ENCODE peak calls at places on chromosomes 1 and 21, in eight cellular contexts. W is glutamatergic neuron, F is endothelial cell, H is ascending aorta, R is testis, K is SK-N-SH, U is H9, T is ovary. O is an unnamed sample.

GRCh38 chr1:155932487-155932886 is 1.7 kb downstream of the KHDC4 start:
- DNase-seq in W (no peak), F (no peak), H (no peak), R (no peak), K (no peak), U (no peak), T (no peak), O (no peak)

GRCh38 chr1:68384321-68384813 is 65.4 kb downstream of the RPE65 start:
- DNase-seq in W (no peak), F (no peak), H (peak), R (no peak), K (no peak), U (no peak), T (no peak), O (no peak)

GRCh38 chr1:203548917-203549708 is 55.2 kb downstream of the OPTC start:
- DNase-seq in W (no peak), F (no peak), H (no peak), R (no peak), K (no peak), U (peak), T (no peak), O (no peak)

GRCh38 chr1:160081261-160081936 is at the start of gene KCNJ9:
- DNase-seq in W (peak), F (no peak), H (no peak), R (no peak), K (peak), U (no peak), T (no peak), O (no peak)

GRCh38 chr1:20507248-20507563 is 745 bp downstream of the MUL1 start:
- DNase-seq in W (no peak), F (no peak), H (no peak), R (no peak), K (no peak), U (no peak), T (no peak), O (no peak)

GRCh38 chr21:31733521-31734149 is 1.7 kb upstream of the SCAF4 start:
- DNase-seq in W (no peak), F (no peak), H (no peak), R (no peak), K (peak), U (no peak), T (no peak), O (no peak)

GRCh38 chr1:233994112-233994511 is 89.6 kb downstream of the SLC35F3 start:
- DNase-seq in W (no peak), F (no peak), H (no peak), R (no peak), K (no peak), U (no peak), T (no peak), O (no peak)

GRCh38 chr21:33821580-33822322 is 93.9 kb downstream of the ATP5PO start:
- DNase-seq in W (no peak), F (no peak), H (no peak), R (no peak), K (no peak), U (no peak), T (no peak), O (no peak)

GRCh38 chr1:51910182-51910581 is 31.7 kb upstream of the NRDC start:
- DNase-seq in W (no peak), F (no peak), H (no peak), R (no peak), K (no peak), U (no peak), T (no peak), O (no peak)

GRCh38 chr1:219459321-219460105 is 153.4 kb downstream of the ZC3H11B start:
- DNase-seq in W (no peak), F (no peak), H (no peak), R (no peak), K (peak), U (no peak), T (no peak), O (no peak)

GRCh38 chr1:229716064-229716463 is 90.0 kb downstream of the URB2 start:
- DNase-seq in W (no peak), F (no peak), H (no peak), R (no peak), K (no peak), U (peak), T (no peak), O (no peak)

GRCh38 chr1:7388488-7389185 is 382.5 kb upstream of the VAMP3 start:
- DNase-seq in W (no peak), F (no peak), H (peak), R (peak), K (peak), U (peak), T (peak), O (peak)

GRCh38 chr1:26353210-26353859 is 595 bp downstream of the CRYBG2 start:
- DNase-seq in W (no peak), F (no peak), H (no peak), R (no peak), K (no peak), U (no peak), T (no peak), O (no peak)

GRCh38 chr1:234763910-234764309 is 153.9 kb upstream of the IRF2BP2 start:
- DNase-seq in W (no peak), F (no peak), H (no peak), R (no peak), K (no peak), U (no peak), T (no peak), O (no peak)

GRCh38 chr21:42737969-42738590 is 84.7 kb downstream of the PDE9A start:
- DNase-seq in W (no peak), F (no peak), H (peak), R (peak), K (no peak), U (no peak), T (peak), O (no peak)

GRCh38 chr21:31493350-31493880 is 149.4 kb upstream of the TIAM1 start:
- DNase-seq in W (peak), F (no peak), H (no peak), R (no peak), K (no peak), U (no peak), T (no peak), O (no peak)

GRCh38 chr1:76170522-76170921 is 96.0 kb downstream of the ST6GALNAC3 start:
- DNase-seq in W (no peak), F (no peak), H (no peak), R (no peak), K (no peak), U (no peak), T (no peak), O (no peak)

GRCh38 chr1:36349839-36350238 is 26.4 kb upstream of the EVA1B start:
- DNase-seq in W (no peak), F (no peak), H (no peak), R (peak), K (no peak), U (no peak), T (no peak), O (no peak)

GRCh38 chr1:158945061-158945460 is 13.7 kb downstream of the PYHIN1 start:
- DNase-seq in W (no peak), F (no peak), H (no peak), R (no peak), K (no peak), U (no peak), T (no peak), O (no peak)
- TF ChIP-seq CTCF in W (no peak), F (no peak), H (no peak), R (no peak), K (no peak), U (peak), T (no peak), O (no peak)

DNA sequence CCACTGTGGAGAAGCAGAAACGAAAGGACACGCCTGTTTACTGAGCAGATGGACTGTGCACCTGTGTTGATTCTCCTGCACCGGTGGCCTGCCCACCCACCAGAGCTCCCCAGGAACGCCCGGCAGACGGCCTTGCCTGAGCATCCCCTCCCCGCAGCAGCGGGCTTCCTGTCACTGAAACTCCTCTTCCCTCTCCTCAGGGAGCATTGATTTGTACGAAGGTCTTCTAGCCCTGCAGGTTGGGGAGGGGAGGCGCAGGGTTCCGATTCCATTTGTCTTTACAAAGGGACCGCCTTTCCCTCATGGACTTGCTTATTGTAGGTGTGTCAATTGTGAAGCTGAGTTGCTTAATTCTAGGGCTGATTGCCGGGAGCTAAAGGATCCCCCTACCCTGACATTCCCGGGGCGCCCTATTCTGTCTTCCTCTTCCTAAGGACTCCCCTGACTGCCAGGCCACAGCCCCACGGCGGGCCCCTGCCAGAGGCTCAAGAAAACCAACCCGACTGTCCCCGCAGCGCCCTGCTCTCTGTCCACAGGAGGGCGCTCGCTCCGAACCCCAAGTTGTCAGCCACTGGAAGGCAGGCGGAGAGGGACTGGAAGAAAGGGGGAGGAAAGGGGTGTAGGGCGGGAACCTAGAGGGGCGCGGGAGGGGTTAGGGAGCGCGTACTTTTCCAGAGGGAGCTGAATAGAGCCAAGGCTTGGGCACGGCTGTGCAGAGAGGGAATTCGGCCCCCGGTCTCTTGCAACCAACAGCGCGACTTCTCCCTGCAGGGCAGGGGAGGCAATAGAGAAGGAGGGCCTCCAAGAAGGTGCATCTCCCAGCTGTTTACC is 2.8 kb downstream of the S100A6 start:
- DNase-seq in W (peak), F (peak), H (peak), R (peak), K (no peak), U (peak), T (peak), O (peak)
- TF ChIP-seq CTCF in W (peak), F (peak), H (peak), R (peak), K (peak), U (peak), T (peak), O (peak)

GRCh38 chr1:154483941-154484803 is 17.8 kb upstream of the TDRD10 start:
- DNase-seq in W (no peak), F (no peak), H (peak), R (no peak), K (no peak), U (no peak), T (no peak), O (no peak)
- TF ChIP-seq CTCF in W (no peak), F (no peak), H (no peak), R (no peak), K (no peak), U (no peak), T (no peak), O (no peak)

GRCh38 chr1:161770250-161770649 is 4.1 kb downstream of the ATF6 start:
- DNase-seq in W (no peak), F (no peak), H (no peak), R (no peak), K (no peak), U (no peak), T (no peak), O (no peak)

GRCh38 chr1:161763522-161764098 is 2.5 kb upstream of the ATF6 start:
- DNase-seq in W (no peak), F (no peak), H (no peak), R (no peak), K (peak), U (no peak), T (no peak), O (no peak)

GRCh38 chr1:161768461-161768860 is 2.3 kb downstream of the ATF6 start:
- DNase-seq in W (no peak), F (no peak), H (no peak), R (no peak), K (no peak), U (no peak), T (no peak), O (no peak)

GRCh38 chr1:161768986-161769672 is 3.0 kb downstream of the ATF6 start:
- DNase-seq in W (no peak), F (no peak), H (no peak), R (no peak), K (no peak), U (no peak), T (no peak), O (no peak)

DNA sequence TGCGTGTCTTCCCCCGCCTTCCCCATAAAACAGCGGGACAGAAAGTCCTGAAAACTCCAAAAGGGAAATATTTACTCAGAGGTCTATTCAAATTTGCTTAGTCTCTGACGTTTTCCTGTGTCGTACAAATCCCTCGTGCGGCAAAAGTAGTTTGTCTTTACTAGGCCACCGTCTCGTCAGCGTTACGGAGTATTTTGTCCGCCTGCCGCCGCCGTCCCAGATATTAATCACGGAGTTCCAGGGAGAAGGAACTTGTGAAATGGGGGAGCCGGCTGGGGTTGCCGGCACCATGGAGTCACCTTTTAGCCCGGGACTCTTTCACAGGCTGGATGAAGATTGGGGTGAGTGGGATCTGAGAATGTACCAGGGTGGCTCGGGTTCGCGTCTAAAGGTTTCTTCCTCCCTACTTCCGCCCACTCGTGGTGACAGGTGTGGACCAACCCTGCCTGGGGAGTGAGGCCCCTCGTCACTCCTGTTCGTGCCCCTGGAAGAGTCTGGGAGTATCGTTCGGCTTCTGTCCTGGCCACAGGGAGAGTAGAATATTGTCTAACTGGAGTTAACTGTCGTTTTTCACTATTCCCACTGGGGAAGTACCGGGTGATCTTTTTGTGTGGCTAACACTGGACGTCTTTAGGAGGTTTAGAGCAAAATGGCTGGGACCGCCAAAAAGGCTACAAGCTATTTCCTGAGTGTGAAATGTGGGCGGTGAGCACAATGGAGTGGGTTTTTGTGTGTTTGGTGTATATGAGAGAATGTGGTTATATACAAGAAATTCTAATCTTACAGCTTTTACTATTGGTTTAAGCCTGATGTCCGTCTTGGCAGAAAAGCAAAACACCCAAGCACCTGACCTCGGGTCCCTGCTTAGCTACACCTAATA is at the start of gene ATF6:
- DNase-seq in W (peak), F (peak), H (peak), R (peak), K (peak), U (peak), T (peak), O (peak)
- TF ChIP-seq CTCF in W (no peak), F (no peak), H (no peak), R (peak), K (peak), U (no peak), T (no peak), O (no peak)

O was measured in mesothelial cell of epicardium.